ENCODE peak calls at places on chromosome 12, in ten cellular contexts. X is lung, T is SK-N-SH, S is endothelial cell of umbilical vein, N is esophagus muscularis mucosa, A is fibroblast of the aortic adventitia, H is left ventricle myocardium inferior, R is Calu3, E is left lung, C is NB4. V is an unnamed sample.
A peak's percentile ranks its signal among the peaks of the same experiment; 100 is the strongest.

GRCh38 chr12:95963104-95963503 is 20.0 kb downstream of the AMDHD1 start:
- DNase-seq in H (no peak), T (no peak), C (peak; percentile 93), R (peak; percentile 10), N (no peak), E (no peak), A (no peak), S (no peak), X (no peak), V (no peak)

GRCh38 chr12:5295151-5295550 is 136.8 kb upstream of the NTF3 start:
- DNase-seq in T (no peak), H (no peak), N (no peak), R (no peak), E (no peak), C (no peak), X (no peak), A (no peak), S (no peak), V (no peak)

GRCh38 chr12:69338120-69338859 is 9.9 kb upstream of the LYZ start:
- DNase-seq in S (no peak), C (peak; percentile 78), X (no peak), E (no peak), H (no peak), A (no peak), N (no peak), T (no peak), R (no peak), V (no peak)

GRCh38 chr12:84807249-84807648 is 105.3 kb downstream of the SLC6A15 start:
- DNase-seq in C (no peak), X (no peak), R (no peak), H (no peak), S (no peak), E (no peak), T (no peak), N (no peak), A (no peak), V (no peak)

GRCh38 chr12:28563286-28563685 is 373.0 kb downstream of the CCDC91 start:
- DNase-seq in X (no peak), R (no peak), H (no peak), E (no peak), T (no peak), S (peak; percentile 51), A (peak; percentile 37), C (no peak), N (no peak), V (no peak)

GRCh38 chr12:121214855-121215745 is 5.2 kb downstream of the P2RX4 start:
- DNase-seq in H (no peak), R (peak; percentile 76), E (no peak), T (no peak), X (no peak), A (peak; percentile 87), N (no peak), S (peak; percentile 76), C (peak; percentile 76), V (no peak)

GRCh38 chr12:64611430-64612286 is 1.4 kb downstream of the RASSF3 start:
- DNase-seq in H (peak; percentile 41), A (peak; percentile 43), T (peak; percentile 66), X (peak; percentile 43), N (no peak), R (no peak), C (peak; percentile 54), S (peak; percentile 55), E (no peak), V (no peak)

GRCh38 chr12:70393787-70394519 is 27.9 kb downstream of the KCNMB4 start:
- DNase-seq in A (peak; percentile 22), X (no peak), C (no peak), T (no peak), S (no peak), E (no peak), N (no peak), H (no peak), R (no peak), V (no peak)

GRCh38 chr12:109770104-109770860 is 56.7 kb downstream of the FAM222A start:
- DNase-seq in A (peak; percentile 27), N (no peak), S (no peak), R (no peak), C (no peak), E (no peak), H (no peak), X (no peak), T (peak; percentile 27), V (no peak)

GRCh38 chr12:109770861-109771670 is 57.4 kb downstream of the FAM222A start:
- DNase-seq in C (no peak), S (no peak), A (no peak), R (no peak), T (peak; percentile 34), E (no peak), X (no peak), H (no peak), N (no peak), V (peak; percentile 73)

GRCh38 chr12:109772622-109773321 is 59.1 kb downstream of the FAM222A start:
- DNase-seq in H (no peak), R (no peak), T (no peak), A (no peak), E (no peak), N (no peak), C (no peak), S (no peak), X (no peak), V (no peak)

GRCh38 chr12:109773384-109774011 is 59.7 kb downstream of the TRPV4 start:
- DNase-seq in E (no peak), S (no peak), N (no peak), R (no peak), T (no peak), H (no peak), X (no peak), C (peak; percentile 38), A (no peak), V (no peak)

DNA sequence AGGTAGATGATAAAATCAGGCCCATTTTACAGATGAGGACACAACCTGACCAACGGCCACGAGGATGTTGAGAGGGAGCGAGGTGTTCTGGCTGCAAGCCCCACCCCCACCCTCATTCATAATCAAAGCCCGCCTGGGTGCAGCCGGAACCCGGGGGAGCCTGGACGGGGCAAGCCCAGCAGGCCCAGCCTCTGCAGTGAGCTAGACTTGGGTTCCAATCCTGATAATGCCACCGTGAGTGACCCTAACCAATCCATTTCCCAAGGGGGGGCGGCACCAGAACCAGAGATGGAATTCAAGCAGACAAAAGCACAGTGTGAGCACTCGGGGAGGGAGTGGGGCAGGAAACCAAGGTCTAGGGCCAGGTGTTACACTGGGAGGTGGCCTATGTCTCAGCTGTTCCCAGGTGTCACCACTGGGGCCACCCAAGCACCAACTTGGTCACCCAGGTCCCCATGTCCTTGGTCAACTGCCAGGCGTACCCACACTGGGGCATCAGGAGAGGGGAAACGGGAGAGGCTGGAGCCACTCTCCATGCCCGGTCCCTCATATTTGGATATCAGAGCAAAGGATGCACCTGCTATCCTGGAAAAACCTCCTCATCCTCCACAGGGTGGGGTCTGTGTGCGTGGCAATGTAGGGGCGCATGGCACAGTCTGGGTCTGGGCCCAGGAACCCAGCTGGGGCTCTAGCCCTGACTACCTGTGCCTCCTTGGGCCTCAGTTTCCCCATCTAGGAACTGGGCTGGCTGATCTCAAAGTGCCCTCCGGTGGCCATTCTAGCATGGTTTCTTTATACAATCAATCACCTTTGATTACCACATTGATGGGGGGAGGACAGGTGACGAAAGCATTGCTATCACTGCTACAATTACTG is 58.4 kb downstream of the FAM222A start:
- DNase-seq in N (no peak), H (no peak), T (peak; percentile 33), C (no peak), E (no peak), A (no peak), S (no peak), R (no peak), X (no peak), V (no peak)
- TF ChIP-seq CTCF in N (no peak), H (no peak), T (no peak), C (no peak), E (no peak), A (no peak), S (no peak), R (no peak), X (no peak), V (no peak)

GRCh38 chr12:112824701-112825100 is 33.2 kb downstream of the RPH3A start:
- DNase-seq in C (no peak), N (no peak), A (no peak), R (no peak), H (no peak), S (no peak), T (no peak), X (no peak), E (no peak), V (peak; percentile 44)

GRCh38 chr12:112824166-112824565 is 32.6 kb downstream of the RPH3A start:
- DNase-seq in R (no peak), S (no peak), T (no peak), X (no peak), C (no peak), N (no peak), A (no peak), E (no peak), H (no peak), V (peak; percentile 57)

GRCh38 chr12:112822056-112822455 is 30.5 kb downstream of the RPH3A start:
- DNase-seq in A (no peak), H (no peak), N (no peak), X (no peak), R (no peak), C (no peak), E (no peak), S (no peak), T (peak; percentile 67), V (peak; percentile 73)

GRCh38 chr12:112826011-112826410 is 34.5 kb downstream of the RPH3A start:
- DNase-seq in N (no peak), C (no peak), R (no peak), E (no peak), T (no peak), A (no peak), H (no peak), S (no peak), X (no peak), V (peak; percentile 32)

GRCh38 chr12:112823582-112824149 is 32.1 kb downstream of the RPH3A start:
- DNase-seq in X (no peak), H (no peak), R (no peak), C (no peak), S (no peak), A (no peak), T (no peak), E (no peak), N (no peak), V (peak; percentile 32)
- TF ChIP-seq CTCF in X (no peak), H (no peak), R (no peak), C (peak; percentile 22), S (no peak), A (no peak), T (no peak), E (no peak), N (no peak), V (no peak)

GRCh38 chr12:45213107-45213506 is 2.8 kb upstream of the ANO6 start:
- DNase-seq in T (no peak), S (no peak), E (no peak), A (no peak), R (no peak), H (no peak), X (no peak), N (no peak), C (no peak), V (no peak)
- TF ChIP-seq CTCF in T (peak; percentile 33), S (no peak), E (no peak), A (no peak), R (no peak), H (no peak), X (no peak), N (peak; percentile 12), C (no peak), V (no peak)

GRCh38 chr12:67222302-67222701 is 46.9 kb upstream of the CAND1 start:
- DNase-seq in T (no peak), H (no peak), N (no peak), S (no peak), X (no peak), R (peak; percentile 36), E (no peak), A (peak; percentile 7), C (peak; percentile 15), V (no peak)

GRCh38 chr12:67223225-67223624 is 45.9 kb upstream of the CAND1 start:
- DNase-seq in N (no peak), T (no peak), X (no peak), R (no peak), S (no peak), H (no peak), A (no peak), C (no peak), E (no peak), V (no peak)

GRCh38 chr12:67217647-67218046 is 51.5 kb upstream of the CAND1 start:
- DNase-seq in R (no peak), X (no peak), H (no peak), A (no peak), T (no peak), N (no peak), S (no peak), E (no peak), C (no peak), V (no peak)

DNA sequence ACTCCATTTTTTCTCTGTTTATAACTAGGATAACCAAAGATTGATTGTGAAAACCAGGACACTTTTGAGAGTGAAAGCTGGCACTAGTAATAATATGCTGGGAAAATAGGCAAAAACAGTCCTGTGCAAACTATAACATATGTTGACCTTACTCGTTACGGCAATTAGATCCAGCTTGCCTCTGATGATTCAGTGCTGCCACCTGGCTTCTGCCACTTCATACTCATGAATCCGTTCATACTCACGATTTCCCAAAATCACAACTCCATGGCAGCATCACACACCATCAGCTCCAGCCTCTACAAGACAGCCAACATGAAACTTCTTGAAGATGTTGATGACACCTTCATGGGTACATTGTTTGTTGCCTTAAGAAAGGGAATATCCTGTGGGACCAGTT is 49.1 kb upstream of the CAND1 start:
- DNase-seq in R (peak; percentile 40), X (no peak), C (peak; percentile 15), T (no peak), E (no peak), N (no peak), H (peak; percentile 16), S (no peak), A (no peak), V (no peak)
- TF ChIP-seq CTCF in R (peak; percentile 46), X (no peak), C (no peak), T (peak; percentile 27), E (no peak), N (peak; percentile 43), H (peak; percentile 58), S (no peak), A (no peak), V (peak; percentile 14)

V was measured in osteocyte.